ENCODE peak calls at places on chromosomes 7 and 10, in six cellular contexts. U, L, Z, V, G and X are unnamed samples.

GRCh38 chr7:89238156-89238555 is 442.6 kb upstream of the TEX47 start:
- DNase-seq in L (peak), Z (no peak), V (no peak), U (no peak), G (no peak), X (peak)

GRCh38 chr7:157674715-157675426 is 338.1 kb downstream of the DNAJB6 start:
- DNase-seq in G (no peak), U (no peak), Z (no peak), L (no peak), V (no peak), X (no peak)

GRCh38 chr10:99993994-99994689 is 15.6 kb downstream of the DNMBP start:
- DNase-seq in Z (peak), G (no peak), L (peak), U (no peak), V (no peak), X (peak)

GRCh38 chr10:110081914-110082313 is 74.1 kb downstream of the ADD3 start:
- DNase-seq in L (peak), G (no peak), U (no peak), V (no peak), Z (peak), X (no peak)

GRCh38 chr7:157572622-157573021 is 235.8 kb downstream of the DNAJB6 start:
- DNase-seq in V (no peak), G (no peak), L (no peak), Z (no peak), U (no peak), X (no peak)

GRCh38 chr7:1670894-1671875 is 1.1 kb downstream of the ELFN1 start:
- DNase-seq in G (peak), V (no peak), L (no peak), U (peak), Z (no peak), X (no peak)

GRCh38 chr7:122803323-122803722 is 82.9 kb downstream of the CADPS2 start:
- DNase-seq in Z (peak), V (no peak), L (peak), U (no peak), G (no peak), X (peak)

GRCh38 chr7:151038951-151039849 is 9.1 kb upstream of the ASIC3 start:
- DNase-seq in U (peak), V (peak), L (peak), G (no peak), Z (peak), X (peak)

GRCh38 chr7:64463636-64464375 is 99.1 kb downstream of the ZNF680 start:
- DNase-seq in L (peak), G (peak), U (peak), Z (peak), V (no peak), X (peak)

GRCh38 chr10:78899996-78900714 is 168.6 kb upstream of the ZMIZ1 start:
- DNase-seq in G (no peak), V (no peak), L (peak), U (no peak), Z (no peak), X (no peak)

GRCh38 chr10:13717936-13718772 is 131.4 kb downstream of the PRPF18 start:
- DNase-seq in Z (peak), U (peak), G (peak), L (peak), V (no peak), X (peak)

GRCh38 chr7:106583133-106583532 is 77.8 kb downstream of the CCDC71L start:
- DNase-seq in L (peak), G (no peak), Z (peak), V (no peak), U (no peak), X (peak)

GRCh38 chr10:101780187-101780817 is 2.9 kb downstream of the NPM3 start:
- DNase-seq in V (no peak), Z (no peak), G (no peak), U (no peak), L (no peak), X (no peak)
- H3K4me3 ChIP-seq in V (no peak), Z (peak), G (peak), U (no peak), L (peak), X (peak)

DNA sequence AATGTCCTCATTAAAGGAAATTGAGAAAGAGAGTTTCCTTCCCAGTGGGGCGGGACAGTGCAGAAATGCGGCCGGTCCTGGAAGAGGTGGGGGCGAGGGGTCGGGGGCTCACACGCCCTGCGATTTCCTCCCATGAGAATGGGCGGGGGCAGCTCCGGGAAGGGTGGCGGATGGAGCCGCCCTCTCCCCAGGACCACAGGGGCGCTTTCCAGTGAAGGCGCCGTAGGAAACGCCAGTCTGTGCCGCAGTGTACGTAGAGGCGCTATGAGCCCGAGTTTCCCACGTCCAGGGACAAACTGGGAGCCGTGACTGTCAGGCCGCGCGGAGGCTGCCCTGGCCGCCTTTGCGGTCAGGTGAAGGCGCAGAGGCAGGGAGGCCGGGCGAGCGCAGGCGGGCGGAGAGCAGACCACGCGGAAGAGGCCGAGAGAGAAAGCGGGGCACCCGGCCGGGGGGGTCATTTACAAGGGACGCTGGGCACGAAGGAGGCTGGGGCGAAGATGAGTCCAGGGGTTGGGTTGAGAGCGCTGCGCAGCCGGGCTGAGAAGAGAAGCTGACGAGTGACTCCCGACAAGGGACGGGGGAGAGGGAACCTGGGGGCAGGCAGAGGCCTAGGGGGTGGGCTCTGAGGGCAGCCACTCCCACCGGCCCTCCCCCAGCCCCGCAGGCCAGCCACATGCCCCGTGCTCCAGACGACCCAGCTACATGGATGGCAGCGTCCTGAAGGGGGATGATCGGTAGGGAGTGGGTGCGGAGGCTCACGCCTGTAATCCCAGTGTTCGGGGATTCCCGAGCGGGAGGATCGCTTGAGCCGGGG is 45.0 kb downstream of the ALOX5 start:
- DNase-seq in U (peak), G (no peak), Z (peak), V (no peak), L (peak), X (peak)
- TF ChIP-seq CTCF in U (no peak), G (no peak), Z (no peak), V (no peak), L (no peak), X (no peak)

GRCh38 chr7:146378196-146378595 is 261.6 kb downstream of the CNTNAP2 start:
- DNase-seq in Z (no peak), V (no peak), L (no peak), G (no peak), U (no peak), X (no peak)
- H3K4me3 ChIP-seq in Z (no peak), V (no peak), L (no peak), G (no peak), U (no peak), X (no peak)

GRCh38 chr10:50407077-50407801 is 155.9 kb upstream of the ASAH2 start:
- DNase-seq in Z (no peak), U (no peak), G (no peak), V (no peak), L (no peak), X (no peak)
- TF ChIP-seq CTCF in Z (no peak), U (no peak), G (no peak), V (no peak), L (no peak), X (no peak)

GRCh38 chr10:122114156-122114747 is 125.3 kb downstream of the TACC2 start:
- DNase-seq in G (no peak), U (no peak), Z (no peak), L (no peak), V (no peak), X (peak)

GRCh38 chr10:122112625-122113160 is 123.7 kb downstream of the TACC2 start:
- DNase-seq in Z (peak), U (peak), V (peak), G (peak), L (peak), X (peak)

GRCh38 chr10:122112021-122112616 is 123.2 kb downstream of the TACC2 start:
- DNase-seq in Z (peak), L (peak), U (no peak), V (no peak), G (no peak), X (peak)

GRCh38 chr10:122115874-122116273 is 126.9 kb downstream of the TACC2 start:
- DNase-seq in L (no peak), V (no peak), U (no peak), G (no peak), Z (no peak), X (peak)

GRCh38 chr10:122113161-122113944 is 124.4 kb downstream of the TACC2 start:
- DNase-seq in U (peak), L (peak), Z (peak), G (peak), V (no peak), X (peak)
- H3K4me3 ChIP-seq in U (peak), L (peak), Z (peak), G (peak), V (peak), X (peak)

DNA sequence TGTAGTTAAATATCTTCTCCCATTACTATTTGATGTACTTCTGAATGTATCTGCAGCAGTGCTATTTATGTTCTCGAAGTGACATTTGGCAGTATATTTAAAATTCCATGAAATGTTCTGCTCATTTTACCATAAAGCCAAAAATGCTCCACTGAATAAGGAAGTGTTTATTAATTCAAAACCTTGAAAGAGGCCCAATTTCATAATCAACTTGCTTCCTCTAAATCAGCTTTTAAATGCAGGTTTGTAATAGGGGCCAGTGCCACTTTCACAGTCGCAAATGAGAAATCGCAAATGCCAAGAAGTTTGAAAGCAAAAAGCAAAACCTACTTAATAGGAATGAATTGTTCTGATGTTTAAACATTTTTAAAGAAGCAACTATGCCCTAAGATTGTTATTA is 11.4 kb downstream of the NHLRC2 start:
- DNase-seq in L (no peak), G (no peak), V (no peak), Z (no peak), U (no peak), X (no peak)
- TF ChIP-seq CTCF in L (no peak), G (no peak), V (no peak), Z (no peak), U (no peak), X (no peak)

GRCh38 chr10:5894873-5895272 is 4.8 kb downstream of the FBH1 start:
- DNase-seq in L (no peak), U (no peak), V (no peak), Z (no peak), G (no peak), X (no peak)

GRCh38 chr10:5895365-5895764 is 5.3 kb downstream of the FBH1 start:
- DNase-seq in U (no peak), V (no peak), L (no peak), Z (no peak), G (no peak), X (no peak)

GRCh38 chr10:5894458-5894857 is 4.4 kb downstream of the FBH1 start:
- DNase-seq in V (no peak), L (no peak), Z (no peak), U (no peak), G (no peak), X (no peak)

GRCh38 chr10:5892007-5892406 is 2.0 kb downstream of the FBH1 start:
- DNase-seq in Z (peak), L (no peak), G (no peak), U (no peak), V (no peak), X (peak)

DNA sequence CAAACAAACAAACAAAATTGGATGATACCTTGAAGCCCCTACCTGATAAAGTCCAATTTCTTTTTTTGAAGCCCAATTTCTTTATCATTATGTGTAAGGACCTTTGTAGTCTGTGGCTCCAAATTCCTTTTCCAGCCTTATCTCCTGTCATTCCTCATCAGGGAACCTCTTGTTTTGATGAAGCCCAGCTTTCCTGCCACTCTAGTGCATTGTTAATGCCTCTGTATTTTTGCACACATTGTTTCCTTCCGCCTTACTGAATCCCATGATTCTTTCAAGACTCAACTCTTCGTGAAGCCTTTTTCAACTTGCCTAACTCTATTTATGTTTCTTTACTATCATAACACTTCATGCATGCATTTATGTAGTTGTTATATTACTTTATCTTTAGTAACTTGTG is 3.3 kb downstream of the FBH1 start:
- DNase-seq in G (no peak), U (no peak), V (no peak), Z (no peak), L (no peak), X (no peak)
- H3K4me3 ChIP-seq in G (no peak), U (no peak), V (no peak), Z (no peak), L (no peak), X (no peak)

DNA sequence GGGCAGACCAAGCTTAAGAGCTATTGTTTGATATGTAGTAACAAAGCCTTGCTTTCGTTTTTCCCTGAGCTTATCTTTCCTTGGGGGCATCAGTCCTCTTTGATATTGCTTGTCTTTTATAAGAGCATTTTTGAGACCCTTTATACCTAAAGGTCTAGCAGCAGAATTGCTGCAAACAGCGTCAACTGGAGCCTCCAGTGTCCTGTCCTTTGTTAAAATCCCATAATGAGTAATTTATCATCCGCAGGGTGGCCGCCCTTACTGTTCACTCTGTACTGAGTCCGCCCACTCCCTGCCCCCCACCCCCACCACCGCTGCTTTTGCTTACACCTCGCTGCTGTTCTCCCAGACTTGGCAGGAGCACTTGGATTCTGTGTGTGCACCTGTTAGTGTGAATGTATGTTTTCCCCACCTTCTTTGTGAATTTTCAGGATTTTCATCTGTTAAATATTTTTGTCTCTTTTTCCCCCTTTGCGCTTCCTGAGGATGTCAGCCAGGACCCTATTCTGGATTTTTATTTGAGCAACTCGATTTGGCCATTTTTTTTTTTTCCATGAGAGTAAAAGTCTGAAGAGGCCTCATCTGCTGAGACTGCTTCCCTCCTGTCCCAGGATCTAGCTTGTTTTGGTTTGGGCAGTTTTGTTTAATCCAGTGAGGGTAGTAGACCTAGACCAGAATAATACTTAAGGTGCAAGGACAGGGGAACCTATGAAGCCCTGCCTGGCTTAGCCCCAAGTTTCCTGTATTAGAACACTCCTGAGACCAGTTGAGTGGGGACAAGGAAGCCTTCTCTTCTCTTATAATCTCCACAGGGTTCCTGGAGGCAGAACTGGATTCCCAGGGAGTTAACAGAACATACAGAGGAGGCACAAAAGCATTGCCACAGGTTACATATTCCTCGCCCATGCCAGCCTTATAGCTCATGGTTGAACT is 8.1 kb downstream of the AGFG2 start:
- DNase-seq in Z (no peak), L (no peak), U (no peak), V (no peak), G (no peak), X (no peak)
- TF ChIP-seq CTCF in Z (no peak), L (no peak), U (no peak), V (no peak), G (no peak), X (no peak)

GRCh38 chr10:98308602-98309365 is 40.8 kb upstream of the LOXL4 start:
- DNase-seq in U (no peak), G (no peak), L (peak), V (no peak), Z (no peak), X (no peak)
- H3K4me3 ChIP-seq in U (no peak), G (no peak), L (peak), V (no peak), Z (peak), X (peak)

GRCh38 chr7:79968894-79969293 is 165.7 kb upstream of the GNAI1 start:
- DNase-seq in L (no peak), V (no peak), Z (no peak), U (no peak), G (no peak), X (no peak)
- TF ChIP-seq CTCF in L (no peak), V (no peak), Z (no peak), U (no peak), G (no peak), X (no peak)